ENCODE peak calls at places on chromosomes 1 and 21, in eight cellular contexts. O is GM18507, P is fibroblast of mammary gland, K is epithelial cell of esophagus, Z is GM04503, F is activated gamma-delta T cell, V is RPMI7951, X is NCI-H2029. M is an unnamed sample.

GRCh38 chr1:184291701-184292100 is 95.1 kb upstream of the C1orf21 start:
- DNase-seq in V (no peak), X (no peak), K (no peak), O (no peak), P (no peak), F (no peak), Z (no peak), M (no peak)

GRCh38 chr1:13570924-13571323 is 12.7 kb upstream of the PDPN start:
- DNase-seq in P (no peak), O (no peak), V (no peak), K (no peak), X (no peak), Z (no peak), F (no peak), M (no peak)

GRCh38 chr21:38914531-38915385 is 109.0 kb downstream of the ETS2 start:
- DNase-seq in P (peak), V (no peak), X (peak), O (no peak), K (peak), F (no peak), Z (no peak), M (no peak)

GRCh38 chr21:34582506-34583150 is 32.3 kb downstream of the RCAN1 start:
- DNase-seq in F (no peak), K (peak), O (peak), P (peak), Z (no peak), X (no peak), V (peak), M (no peak)

GRCh38 chr1:205936316-205936715 is 6.9 kb downstream of the SLC26A9 start:
- DNase-seq in X (no peak), O (no peak), Z (no peak), V (no peak), F (no peak), K (peak), P (no peak), M (no peak)

GRCh38 chr1:39613250-39613649 is 26.2 kb downstream of the HEYL start:
- DNase-seq in Z (no peak), P (no peak), V (no peak), F (no peak), O (no peak), X (no peak), K (no peak), M (no peak)

GRCh38 chr21:15617968-15618367 is 111.8 kb upstream of the USP25 start:
- DNase-seq in X (peak), V (peak), P (peak), K (peak), F (no peak), O (no peak), Z (peak), M (peak)

GRCh38 chr1:198638894-198639319 is at the start of gene PTPRC:
- DNase-seq in K (no peak), Z (no peak), V (no peak), O (no peak), X (no peak), F (no peak), P (no peak), M (no peak)

GRCh38 chr1:220528679-220529529 is 968 bp downstream of the MARK1 start:
- DNase-seq in P (no peak), X (no peak), V (no peak), K (peak), O (no peak), F (no peak), Z (no peak), M (no peak)

GRCh38 chr1:203046984-203047630 is 20.8 kb downstream of the PPFIA4 start:
- DNase-seq in Z (peak), P (peak), K (peak), O (no peak), V (peak), F (no peak), X (no peak), M (peak)

GRCh38 chr1:184792450-184792969 is 37.9 kb upstream of the EDEM3 start:
- DNase-seq in P (peak), V (peak), X (no peak), K (peak), F (no peak), Z (peak), O (no peak), M (peak)

GRCh38 chr1:86705633-86705985 is 1.2 kb downstream of the SH3GLB1 start:
- DNase-seq in X (no peak), Z (no peak), O (no peak), P (peak), V (no peak), F (no peak), K (peak), M (no peak)

GRCh38 chr21:24290151-24290833 is 1317.0 kb downstream of the MRPL39 start:
- DNase-seq in P (no peak), X (no peak), F (no peak), V (no peak), O (no peak), K (no peak), Z (no peak), M (no peak)

GRCh38 chr1:61790837-61791236 is 48.6 kb downstream of the PATJ start:
- DNase-seq in P (no peak), Z (no peak), V (no peak), X (no peak), K (no peak), O (no peak), F (no peak), M (no peak)

GRCh38 chr1:238241607-238242006 is 350.9 kb upstream of the ZP4 start:
- DNase-seq in K (no peak), P (no peak), X (no peak), F (no peak), Z (no peak), V (no peak), O (no peak), M (no peak)

GRCh38 chr1:88935522-88936222 is 44.3 kb upstream of the GTF2B start:
- DNase-seq in Z (no peak), O (peak), F (no peak), V (peak), P (peak), K (peak), X (peak), M (no peak)

GRCh38 chr1:158146165-158146564 is 34.5 kb upstream of the CD1D start:
- DNase-seq in X (no peak), Z (no peak), V (peak), K (peak), P (peak), O (no peak), F (no peak), M (no peak)

GRCh38 chr1:91120421-91120820 is 98.6 kb upstream of the ZNF644 start:
- DNase-seq in Z (no peak), P (peak), K (no peak), O (no peak), X (no peak), V (no peak), F (no peak), M (no peak)